ENCODE peak calls at places on chromosomes 12 and 14, in seven cellular contexts. C is pancreas, Y is H9, X is sigmoid colon, N is heart left ventricle, V is cardiac muscle cell, Z is vagina. P is an unnamed sample. For H3K4me1, the result is how much of the 10 kb centered on the place peaks cover.

GRCh38 chr12:91506461-91506860 is 323.8 kb upstream of the DCN start:
- DNase-seq in C (no peak), Y (no peak), X (no peak), N (no peak), V (no peak), Z (no peak), P (no peak)

GRCh38 chr12:2179953-2180736 is 127.4 kb downstream of the CACNA1C start:
- DNase-seq in C (no peak), Y (no peak), X (peak), N (peak), V (no peak), Z (no peak), P (peak)

GRCh38 chr14:81668626-81669274 is 135.1 kb upstream of the SEL1L start:
- DNase-seq in C (no peak), Y (no peak), X (no peak), N (no peak), V (no peak), Z (no peak), P (no peak)

GRCh38 chr12:95073698-95074520 is 491 bp upstream of the NR2C1 start:
- DNase-seq in C (peak), Y (peak), X (no peak), N (no peak), V (no peak), Z (no peak), P (peak)

GRCh38 chr12:100115291-100115690 is 27.4 kb downstream of the BLTP3B start:
- DNase-seq in C (no peak), Y (no peak), X (no peak), N (no peak), V (no peak), Z (no peak), P (no peak)

GRCh38 chr14:92719421-92719820 is 29.0 kb downstream of the LGMN start:
- DNase-seq in C (no peak), Y (no peak), X (no peak), N (no peak), V (no peak), Z (no peak), P (no peak)

GRCh38 chr14:52095793-52096192 is 26.9 kb upstream of the NID2 start:
- DNase-seq in C (no peak), Y (no peak), X (no peak), N (no peak), V (no peak), Z (no peak), P (no peak)

GRCh38 chr12:50537538-50537919 is 32.7 kb downstream of the DIP2B start:
- DNase-seq in C (no peak), Y (no peak), X (no peak), N (no peak), V (no peak), Z (no peak), P (no peak)

GRCh38 chr14:101363880-101364391 is 197.4 kb upstream of the DIO3 start:
- DNase-seq in C (no peak), Y (no peak), X (peak), N (no peak), V (no peak), Z (peak), P (peak)
- H3K4me1 ChIP-seq in C (under half), Y (under half), X (half or more), N (under half), V (under half), Z (half or more), P (half or more)

GRCh38 chr14:24145219-24145618 is 1.2 kb downstream of the PSME2 start:
- DNase-seq in C (no peak), Y (no peak), X (no peak), N (no peak), V (no peak), Z (no peak), P (no peak)

GRCh38 chr14:24146622-24146977 is 190 bp upstream of the PSME2 start:
- DNase-seq in C (peak), Y (peak), X (peak), N (peak), V (peak), Z (no peak), P (peak)

GRCh38 chr14:24146978-24147760 is at the start of gene RNF31:
- DNase-seq in C (peak), Y (peak), X (peak), N (peak), V (peak), Z (no peak), P (peak)

GRCh38 chr14:24144451-24144850 is 2.0 kb downstream of the PSME2 start:
- DNase-seq in C (no peak), Y (no peak), X (no peak), N (no peak), V (no peak), Z (no peak), P (no peak)

GRCh38 chr14:24145700-24146621 is at the start of gene PSME2:
- DNase-seq in C (no peak), Y (no peak), X (no peak), N (no peak), V (no peak), Z (no peak), P (no peak)
- H3K27ac ChIP-seq in C (peak), Y (no peak), X (peak), N (peak), V (peak), Z (peak), P (peak)

GRCh38 chr14:31083781-31084180 is 57.6 kb upstream of the STRN3 start:
- DNase-seq in C (no peak), Y (no peak), X (no peak), N (no peak), V (no peak), Z (no peak), P (no peak)

GRCh38 chr14:31085027-31085426 is 58.8 kb upstream of the STRN3 start:
- DNase-seq in C (no peak), Y (no peak), X (no peak), N (no peak), V (no peak), Z (no peak), P (no peak)

GRCh38 chr14:31080060-31080459 is 53.9 kb upstream of the STRN3 start:
- DNase-seq in C (no peak), Y (no peak), X (no peak), N (no peak), V (no peak), Z (no peak), P (no peak)

GRCh38 chr14:31080489-31080888 is 54.3 kb upstream of the STRN3 start:
- DNase-seq in C (no peak), Y (no peak), X (no peak), N (no peak), V (no peak), Z (no peak), P (no peak)

GRCh38 chr14:31084385-31084784 is 58.2 kb upstream of the STRN3 start:
- DNase-seq in C (no peak), Y (no peak), X (no peak), N (no peak), V (peak), Z (no peak), P (no peak)
- TF ChIP-seq CTCF in C (no peak), Y (peak), X (no peak), N (no peak), V (no peak), Z (no peak), P (no peak)

GRCh38 chr14:99863059-99863458 is 69.8 kb downstream of the EML1 start:
- DNase-seq in C (no peak), Y (no peak), X (no peak), N (no peak), V (no peak), Z (no peak), P (no peak)
- H3K4me1 ChIP-seq in C (under half), Y (under half), X (under half), N (under half), V (under half), Z (under half), P (under half)

P was measured in ovary.